ENCODE peak calls at places on chromosomes 3 and 15, in eight cellular contexts. One of them, this sample, is unnamed.

GRCh38 chr3:123089611-123090301 is 22.9 kb downstream of the PDIA5 start:
- DNase-seq in WTC11: no peak
- DNase-seq in sciatic nerve: no peak
- DNase-seq in AG08396: no peak
- DNase-seq in T-helper 17 cell: no peak
- DNase-seq in caudate nucleus: peak; percentile 60
- DNase-seq in astrocyte of the cerebellum: no peak
- DNase-seq in stimulated activated CD4-positive, alpha-beta T cell treated with anti-CD3 and anti-CD28 coated beads, TNF-alpha, amount 100 ng/mL, for 4 hours: no peak
- DNase-seq in this sample: no peak

GRCh38 chr15:25185156-25185710 is 230.4 kb downstream of the SNRPN start:
- DNase-seq in T-helper 17 cell: no peak
- DNase-seq in WTC11: no peak
- DNase-seq in caudate nucleus: no peak
- DNase-seq in astrocyte of the cerebellum: no peak
- DNase-seq in sciatic nerve: no peak
- DNase-seq in AG08396: no peak
- DNase-seq in stimulated activated CD4-positive, alpha-beta T cell treated with anti-CD3 and anti-CD28 coated beads, TNF-alpha, amount 100 ng/mL, for 4 hours: no peak
- DNase-seq in this sample: no peak

GRCh38 chr15:69976366-69976994 is 121.2 kb downstream of the TLE3 start:
- DNase-seq in T-helper 17 cell: no peak
- DNase-seq in AG08396: peak; percentile 39
- DNase-seq in sciatic nerve: no peak
- DNase-seq in WTC11: peak; percentile 60
- DNase-seq in stimulated activated CD4-positive, alpha-beta T cell treated with anti-CD3 and anti-CD28 coated beads, TNF-alpha, amount 100 ng/mL, for 4 hours: peak; percentile 10
- DNase-seq in astrocyte of the cerebellum: peak; percentile 43
- DNase-seq in caudate nucleus: no peak
- DNase-seq in this sample: peak; percentile 23

GRCh38 chr15:41104234-41104633 is 11.8 kb downstream of the INO80 start:
- DNase-seq in AG08396: peak; percentile 25
- DNase-seq in caudate nucleus: no peak
- DNase-seq in WTC11: no peak
- DNase-seq in stimulated activated CD4-positive, alpha-beta T cell treated with anti-CD3 and anti-CD28 coated beads, TNF-alpha, amount 100 ng/mL, for 4 hours: no peak
- DNase-seq in T-helper 17 cell: no peak
- DNase-seq in sciatic nerve: no peak
- DNase-seq in astrocyte of the cerebellum: peak; percentile 54
- DNase-seq in this sample: no peak

GRCh38 chr15:81312790-81313543 is 11.0 kb downstream of the STARD5 start:
- DNase-seq in stimulated activated CD4-positive, alpha-beta T cell treated with anti-CD3 and anti-CD28 coated beads, TNF-alpha, amount 100 ng/mL, for 4 hours: no peak
- DNase-seq in T-helper 17 cell: no peak
- DNase-seq in astrocyte of the cerebellum: peak; percentile 99
- DNase-seq in caudate nucleus: no peak
- DNase-seq in WTC11: no peak
- DNase-seq in sciatic nerve: peak; percentile 75
- DNase-seq in AG08396: peak; percentile 90
- DNase-seq in this sample: peak; percentile 46

GRCh38 chr3:70556056-70556455 is 243.6 kb upstream of the MDFIC2 start:
- DNase-seq in AG08396: no peak
- DNase-seq in stimulated activated CD4-positive, alpha-beta T cell treated with anti-CD3 and anti-CD28 coated beads, TNF-alpha, amount 100 ng/mL, for 4 hours: no peak
- DNase-seq in T-helper 17 cell: no peak
- DNase-seq in WTC11: no peak
- DNase-seq in astrocyte of the cerebellum: no peak
- DNase-seq in caudate nucleus: no peak
- DNase-seq in sciatic nerve: no peak
- DNase-seq in this sample: no peak

GRCh38 chr15:42131826-42132806 is 24.3 kb downstream of the PLA2G4F start:
- DNase-seq in T-helper 17 cell: no peak
- DNase-seq in caudate nucleus: no peak
- DNase-seq in WTC11: no peak
- DNase-seq in stimulated activated CD4-positive, alpha-beta T cell treated with anti-CD3 and anti-CD28 coated beads, TNF-alpha, amount 100 ng/mL, for 4 hours: no peak
- DNase-seq in astrocyte of the cerebellum: no peak
- DNase-seq in sciatic nerve: no peak
- DNase-seq in AG08396: no peak
- DNase-seq in this sample: no peak

GRCh38 chr3:124854027-124854426 is 33.1 kb downstream of the ITGB5 start:
- DNase-seq in sciatic nerve: no peak
- DNase-seq in astrocyte of the cerebellum: no peak
- DNase-seq in AG08396: no peak
- DNase-seq in T-helper 17 cell: no peak
- DNase-seq in caudate nucleus: no peak
- DNase-seq in WTC11: no peak
- DNase-seq in stimulated activated CD4-positive, alpha-beta T cell treated with anti-CD3 and anti-CD28 coated beads, TNF-alpha, amount 100 ng/mL, for 4 hours: no peak
- DNase-seq in this sample: no peak

GRCh38 chr3:37115451-37115850 is 58.9 kb downstream of the LRRFIP2 start:
- DNase-seq in caudate nucleus: no peak
- DNase-seq in stimulated activated CD4-positive, alpha-beta T cell treated with anti-CD3 and anti-CD28 coated beads, TNF-alpha, amount 100 ng/mL, for 4 hours: no peak
- DNase-seq in WTC11: no peak
- DNase-seq in T-helper 17 cell: no peak
- DNase-seq in sciatic nerve: no peak
- DNase-seq in AG08396: no peak
- DNase-seq in astrocyte of the cerebellum: no peak
- DNase-seq in this sample: no peak

GRCh38 chr3:11624161-11624560 is 19.6 kb downstream of the VGLL4 start:
- DNase-seq in sciatic nerve: no peak
- DNase-seq in astrocyte of the cerebellum: no peak
- DNase-seq in WTC11: no peak
- DNase-seq in T-helper 17 cell: no peak
- DNase-seq in caudate nucleus: no peak
- DNase-seq in AG08396: no peak
- DNase-seq in stimulated activated CD4-positive, alpha-beta T cell treated with anti-CD3 and anti-CD28 coated beads, TNF-alpha, amount 100 ng/mL, for 4 hours: peak; percentile 34
- DNase-seq in this sample: no peak

GRCh38 chr3:182824957-182825356 is 31.7 kb downstream of the ATP11B start:
- DNase-seq in sciatic nerve: no peak
- DNase-seq in T-helper 17 cell: no peak
- DNase-seq in stimulated activated CD4-positive, alpha-beta T cell treated with anti-CD3 and anti-CD28 coated beads, TNF-alpha, amount 100 ng/mL, for 4 hours: no peak
- DNase-seq in caudate nucleus: no peak
- DNase-seq in AG08396: no peak
- DNase-seq in astrocyte of the cerebellum: no peak
- DNase-seq in WTC11: no peak
- DNase-seq in this sample: no peak

GRCh38 chr3:4271834-4272233 is 31.3 kb upstream of the SETMAR start:
- DNase-seq in astrocyte of the cerebellum: peak; percentile 42
- DNase-seq in WTC11: no peak
- DNase-seq in sciatic nerve: no peak
- DNase-seq in caudate nucleus: no peak
- DNase-seq in T-helper 17 cell: no peak
- DNase-seq in stimulated activated CD4-positive, alpha-beta T cell treated with anti-CD3 and anti-CD28 coated beads, TNF-alpha, amount 100 ng/mL, for 4 hours: no peak
- DNase-seq in AG08396: peak; percentile 54
- DNase-seq in this sample: no peak

GRCh38 chr3:78497692-78498091 is 1270.1 kb downstream of the ROBO1 start:
- DNase-seq in WTC11: no peak
- DNase-seq in sciatic nerve: no peak
- DNase-seq in astrocyte of the cerebellum: no peak
- DNase-seq in T-helper 17 cell: no peak
- DNase-seq in stimulated activated CD4-positive, alpha-beta T cell treated with anti-CD3 and anti-CD28 coated beads, TNF-alpha, amount 100 ng/mL, for 4 hours: no peak
- DNase-seq in AG08396: no peak
- DNase-seq in caudate nucleus: no peak
- DNase-seq in this sample: no peak

GRCh38 chr3:98556164-98557130 is 24.7 kb downstream of the GPR15 start:
- DNase-seq in AG08396: no peak
- DNase-seq in T-helper 17 cell: peak; percentile 51
- DNase-seq in sciatic nerve: no peak
- DNase-seq in WTC11: no peak
- DNase-seq in stimulated activated CD4-positive, alpha-beta T cell treated with anti-CD3 and anti-CD28 coated beads, TNF-alpha, amount 100 ng/mL, for 4 hours: peak; percentile 63
- DNase-seq in astrocyte of the cerebellum: no peak
- DNase-seq in caudate nucleus: no peak
- DNase-seq in this sample: no peak

GRCh38 chr15:48798319-48798718 is 12.6 kb downstream of the CEP152 start:
- DNase-seq in T-helper 17 cell: no peak
- DNase-seq in WTC11: no peak
- DNase-seq in sciatic nerve: no peak
- DNase-seq in astrocyte of the cerebellum: no peak
- DNase-seq in AG08396: no peak
- DNase-seq in caudate nucleus: no peak
- DNase-seq in stimulated activated CD4-positive, alpha-beta T cell treated with anti-CD3 and anti-CD28 coated beads, TNF-alpha, amount 100 ng/mL, for 4 hours: no peak
- DNase-seq in this sample: no peak

GRCh38 chr3:161388860-161389259 is 17.5 kb upstream of the SPTSSB start:
- DNase-seq in WTC11: no peak
- DNase-seq in stimulated activated CD4-positive, alpha-beta T cell treated with anti-CD3 and anti-CD28 coated beads, TNF-alpha, amount 100 ng/mL, for 4 hours: no peak
- DNase-seq in T-helper 17 cell: no peak
- DNase-seq in sciatic nerve: no peak
- DNase-seq in AG08396: no peak
- DNase-seq in astrocyte of the cerebellum: no peak
- DNase-seq in caudate nucleus: no peak
- DNase-seq in this sample: no peak

GRCh38 chr15:47843124-47843663 is 125.9 kb downstream of the SEMA6D start:
- DNase-seq in stimulated activated CD4-positive, alpha-beta T cell treated with anti-CD3 and anti-CD28 coated beads, TNF-alpha, amount 100 ng/mL, for 4 hours: no peak
- DNase-seq in astrocyte of the cerebellum: no peak
- DNase-seq in AG08396: no peak
- DNase-seq in T-helper 17 cell: no peak
- DNase-seq in sciatic nerve: no peak
- DNase-seq in caudate nucleus: no peak
- DNase-seq in WTC11: no peak
- DNase-seq in this sample: no peak

GRCh38 chr3:46998121-46998851 is 18.8 kb downstream of the NBEAL2 start:
- DNase-seq in AG08396: peak; percentile 68
- DNase-seq in stimulated activated CD4-positive, alpha-beta T cell treated with anti-CD3 and anti-CD28 coated beads, TNF-alpha, amount 100 ng/mL, for 4 hours: peak; percentile 59
- DNase-seq in sciatic nerve: peak; percentile 78
- DNase-seq in astrocyte of the cerebellum: no peak
- DNase-seq in caudate nucleus: peak; percentile 20
- DNase-seq in WTC11: peak; percentile 93
- DNase-seq in T-helper 17 cell: peak; percentile 58
- DNase-seq in this sample: no peak

GRCh38 chr3:157436583-157437300 is at the start of gene PTX3:
- DNase-seq in T-helper 17 cell: no peak
- DNase-seq in caudate nucleus: peak; percentile 4
- DNase-seq in WTC11: peak; percentile 11
- DNase-seq in astrocyte of the cerebellum: peak; percentile 77
- DNase-seq in AG08396: peak; percentile 78
- DNase-seq in sciatic nerve: peak; percentile 69
- DNase-seq in stimulated activated CD4-positive, alpha-beta T cell treated with anti-CD3 and anti-CD28 coated beads, TNF-alpha, amount 100 ng/mL, for 4 hours: no peak
- DNase-seq in this sample: peak; percentile 84